ENCODE peak calls at places on chromosomes 16 and 17, in seven cellular contexts. C, J, I, B, A, X and V are unnamed samples.

GRCh38 chr16:89044394-89045180 is 49.1 kb upstream of the ACSF3 start:
- DNase-seq in C (no peak), J (no peak), I (no peak), B (no peak), A (no peak), X (no peak), V (no peak)

GRCh38 chr17:9023389-9024210 is 2.3 kb downstream of the NTN1 start:
- DNase-seq in C (no peak), J (no peak), I (no peak), B (no peak), A (no peak), X (no peak), V (no peak)

GRCh38 chr17:83198366-83199341 is 119.2 kb downstream of the METRNL start:
- DNase-seq in C (no peak), J (no peak), I (no peak), B (no peak), A (no peak), X (no peak), V (no peak)

GRCh38 chr17:8552582-8553320 is 77.8 kb downstream of the MYH10 start:
- DNase-seq in C (no peak), J (no peak), I (no peak), B (no peak), A (no peak), X (peak), V (peak)

GRCh38 chr16:66647866-66648265 is 43.4 kb downstream of the CMTM3 start:
- DNase-seq in C (no peak), J (no peak), I (no peak), B (no peak), A (no peak), X (no peak), V (no peak)

GRCh38 chr17:7988750-7989178 is 13.7 kb upstream of the GUCY2D start:
- DNase-seq in C (peak), J (peak), I (no peak), B (no peak), A (no peak), X (peak), V (peak)

GRCh38 chr17:7156342-7156940 is 22.7 kb downstream of the ASGR1 start:
- DNase-seq in C (no peak), J (no peak), I (no peak), B (no peak), A (no peak), X (peak), V (no peak)

GRCh38 chr16:17970816-17971291 is 365.7 kb downstream of the NPIPA8 start:
- DNase-seq in C (no peak), J (no peak), I (no peak), B (no peak), A (no peak), X (peak), V (no peak)

GRCh38 chr17:40432864-40433528 is 10.3 kb upstream of the IGFBP4 start:
- DNase-seq in C (peak), J (peak), I (no peak), B (no peak), A (no peak), X (peak), V (no peak)

GRCh38 chr16:48378836-48379235 is 6.4 kb downstream of the SIAH1 start:
- DNase-seq in C (no peak), J (no peak), I (no peak), B (no peak), A (no peak), X (no peak), V (no peak)

GRCh38 chr17:19339341-19339815 is 23.1 kb downstream of the B9D1 start:
- DNase-seq in C (no peak), J (no peak), I (no peak), B (no peak), A (no peak), X (no peak), V (no peak)

GRCh38 chr17:67151717-67152116 is 93.3 kb downstream of the HELZ start:
- DNase-seq in C (peak), J (no peak), I (no peak), B (no peak), A (no peak), X (peak), V (peak)

GRCh38 chr16:50151744-50152143 is 1.4 kb upstream of the TENT4B start:
- DNase-seq in C (no peak), J (peak), I (no peak), B (peak), A (no peak), X (no peak), V (no peak)

GRCh38 chr16:75761111-75761510 is 34.8 kb upstream of the CPHXL start:
- DNase-seq in C (peak), J (peak), I (no peak), B (no peak), A (no peak), X (peak), V (no peak)

GRCh38 chr17:40301315-40301714 is 7.7 kb upstream of the RARA start:
- DNase-seq in C (no peak), J (no peak), I (no peak), B (no peak), A (no peak), X (no peak), V (no peak)

GRCh38 chr17:50507871-50508572 is at the start of gene MYCBPAP:
- DNase-seq in C (peak), J (peak), I (peak), B (peak), A (peak), X (peak), V (peak)

GRCh38 chr17:59007995-59008394 is 98.7 kb downstream of the TRIM37 start:
- DNase-seq in C (no peak), J (no peak), I (no peak), B (no peak), A (no peak), X (no peak), V (no peak)

GRCh38 chr16:51982715-51983680 is 563.9 kb downstream of the TOX3 start:
- DNase-seq in C (peak), J (peak), I (no peak), B (no peak), A (no peak), X (peak), V (peak)

GRCh38 chr17:11644265-11645212 is 46.3 kb downstream of the DNAH9 start:
- DNase-seq in C (peak), J (peak), I (peak), B (peak), A (peak), X (peak), V (peak)

GRCh38 chr16:28609631-28610594 is at the start of gene SULT1A1:
- DNase-seq in C (no peak), J (peak), I (no peak), B (no peak), A (peak), X (no peak), V (peak)

GRCh38 chr16:60755907-60756306 is 1280.3 kb downstream of the CDH8 start:
- DNase-seq in C (no peak), J (no peak), I (no peak), B (no peak), A (no peak), X (no peak), V (no peak)

GRCh38 chr17:15231851-15232516 is 33.1 kb downstream of the PMP22 start:
- DNase-seq in C (no peak), J (no peak), I (no peak), B (no peak), A (no peak), X (no peak), V (no peak)

GRCh38 chr17:8121531-8122390 is 2.1 kb downstream of the HES7 start:
- DNase-seq in C (peak), J (peak), I (no peak), B (peak), A (no peak), X (peak), V (peak)

GRCh38 chr16:58127634-58128033 is 1.5 kb downstream of the CFAP20 start:
- DNase-seq in C (no peak), J (no peak), I (no peak), B (no peak), A (no peak), X (no peak), V (no peak)

GRCh38 chr16:81796035-81796434 is 16.9 kb downstream of the PLCG2 start:
- DNase-seq in C (no peak), J (no peak), I (no peak), B (no peak), A (no peak), X (no peak), V (no peak)

GRCh38 chr16:13289515-13289914 is 388.1 kb downstream of the SHISA9 start:
- DNase-seq in C (no peak), J (no peak), I (no peak), B (no peak), A (no peak), X (no peak), V (no peak)

GRCh38 chr17:82807101-82807500 is 32.7 kb downstream of the ZNF750 start:
- DNase-seq in C (no peak), J (no peak), I (no peak), B (no peak), A (no peak), X (no peak), V (no peak)

GRCh38 chr16:79090966-79091365 is 509.6 kb downstream of the MAF start:
- DNase-seq in C (no peak), J (no peak), I (no peak), B (no peak), A (no peak), X (no peak), V (no peak)

GRCh38 chr17:35094902-35095301 is 24.8 kb downstream of the RAD51D start:
- DNase-seq in C (peak), J (peak), I (no peak), B (no peak), A (no peak), X (peak), V (peak)

GRCh38 chr17:54418467-54418866 is 482.2 kb upstream of the TOM1L1 start:
- DNase-seq in C (no peak), J (no peak), I (no peak), B (no peak), A (no peak), X (no peak), V (no peak)

GRCh38 chr17:50027639-50028206 is 28.2 kb upstream of the ITGA3 start:
- DNase-seq in C (peak), J (peak), I (no peak), B (no peak), A (no peak), X (peak), V (peak)

GRCh38 chr16:72612271-72612670 is 435.7 kb downstream of the ZFHX3 start:
- DNase-seq in C (no peak), J (no peak), I (no peak), B (no peak), A (no peak), X (peak), V (no peak)

GRCh38 chr17:80441133-80441578 is 26.2 kb downstream of the ENDOV start:
- DNase-seq in C (no peak), J (peak), I (peak), B (peak), A (no peak), X (peak), V (peak)

GRCh38 chr16:6247771-6248170 is 1084.9 kb upstream of the RBFOX1 start:
- DNase-seq in C (no peak), J (no peak), I (no peak), B (no peak), A (no peak), X (no peak), V (no peak)

GRCh38 chr16:11201498-11202259 is 54.3 kb downstream of the SOCS1 start:
- DNase-seq in C (peak), J (peak), I (no peak), B (no peak), A (no peak), X (peak), V (peak)

GRCh38 chr16:17227278-17227677 is 243.5 kb downstream of the XYLT1 start:
- DNase-seq in C (no peak), J (no peak), I (no peak), B (no peak), A (no peak), X (no peak), V (no peak)

GRCh38 chr17:33511670-33512069 is 218.6 kb upstream of the ASIC2 start:
- DNase-seq in C (no peak), J (no peak), I (no peak), B (no peak), A (no peak), X (no peak), V (no peak)

GRCh38 chr17:37742762-37743611 is 1.9 kb downstream of the HNF1B start:
- DNase-seq in C (no peak), J (peak), I (no peak), B (peak), A (no peak), X (no peak), V (no peak)

GRCh38 chr16:68951991-68952877 is 108.9 kb downstream of the TANGO6 start:
- DNase-seq in C (no peak), J (peak), I (no peak), B (no peak), A (no peak), X (peak), V (peak)

GRCh38 chr17:28405632-28406477 is at the start of gene SLC46A1:
- DNase-seq in C (no peak), J (peak), I (peak), B (peak), A (no peak), X (peak), V (no peak)